ENCODE peak calls at places on chromosome 16, in eight cellular contexts. A is brain microvascular endothelial cell, V is cardiac fibroblast, U is body of pancreas, B is tibial nerve, P is astrocyte of the spinal cord, H is right atrium auricular region, R is fibroblast of pulmonary artery. M is an unnamed sample.

GRCh38 chr16:21104124-21104860 is 46.4 kb downstream of the DNAH3 start:
- DNase-seq in A (peak; percentile 76), U (no peak), B (no peak), P (peak; percentile 88), R (peak; percentile 65), V (peak; percentile 49), H (peak; percentile 48), M (peak; percentile 26)

GRCh38 chr16:86211800-86212199 is 298.5 kb upstream of the FOXF1 start:
- DNase-seq in H (no peak), R (no peak), A (no peak), V (no peak), U (no peak), P (no peak), B (no peak), M (no peak)

GRCh38 chr16:8182761-8183160 is 407.6 kb downstream of the TMEM114 start:
- DNase-seq in V (no peak), H (no peak), P (no peak), R (no peak), A (no peak), U (no peak), B (no peak), M (no peak)

GRCh38 chr16:69520800-69521602 is 44.8 kb upstream of the NFAT5 start:
- DNase-seq in A (no peak), P (no peak), U (no peak), H (no peak), B (no peak), R (peak; percentile 20), V (peak; percentile 18), M (no peak)

GRCh38 chr16:10578474-10579316 is 1.7 kb downstream of the EMP2 start:
- DNase-seq in R (no peak), V (no peak), B (no peak), U (peak; percentile 23), H (no peak), A (no peak), P (no peak), M (no peak)

GRCh38 chr16:82050909-82051357 is 15.9 kb downstream of the HSD17B2 start:
- DNase-seq in U (no peak), V (no peak), P (no peak), H (no peak), A (no peak), R (no peak), B (no peak), M (no peak)

GRCh38 chr16:69691980-69692911 is 34.1 kb downstream of the NQO1 start:
- DNase-seq in R (peak; percentile 29), P (peak; percentile 22), V (peak; percentile 23), B (no peak), U (no peak), A (peak; percentile 25), H (no peak), M (peak; percentile 59)

GRCh38 chr16:25135239-25135878 is 23.8 kb downstream of the LCMT1 start:
- DNase-seq in A (peak; percentile 65), P (peak; percentile 57), R (peak; percentile 40), U (no peak), V (peak; percentile 26), H (no peak), B (no peak), M (peak; percentile 63)

GRCh38 chr16:66569827-66570405 is 3.7 kb downstream of the CMTM1 start:
- DNase-seq in P (peak; percentile 62), A (peak; percentile 49), V (peak; percentile 69), B (no peak), H (no peak), R (peak; percentile 80), U (no peak), M (peak; percentile 72)

GRCh38 chr16:10362077-10362863 is 23.6 kb upstream of the ATF7IP2 start:
- DNase-seq in V (no peak), P (no peak), R (no peak), A (no peak), H (no peak), U (no peak), B (no peak), M (no peak)

GRCh38 chr16:1765826-1766225 is 5.5 kb downstream of the NME3 start:
- DNase-seq in A (no peak), B (no peak), H (no peak), P (no peak), U (no peak), R (no peak), V (no peak), M (no peak)

GRCh38 chr16:27598226-27598625 is 48.3 kb downstream of the KATNIP start:
- DNase-seq in A (no peak), U (no peak), R (no peak), P (no peak), V (no peak), H (no peak), B (no peak), M (no peak)
- TF ChIP-seq CTCF in A (no peak), U (no peak), R (no peak), P (no peak), V (no peak), H (no peak), B (no peak), M (no peak)

GRCh38 chr16:51971184-51971583 is 575.8 kb downstream of the TOX3 start:
- DNase-seq in R (peak; percentile 29), A (peak; percentile 45), H (no peak), V (peak; percentile 5), P (peak; percentile 5), U (no peak), B (no peak), M (peak; percentile 17)
- TF ChIP-seq CTCF in R (peak; percentile 42), A (peak; percentile 69), H (no peak), V (peak; percentile 48), P (peak; percentile 41), U (peak; percentile 28), B (no peak), M (peak; percentile 35)

DNA sequence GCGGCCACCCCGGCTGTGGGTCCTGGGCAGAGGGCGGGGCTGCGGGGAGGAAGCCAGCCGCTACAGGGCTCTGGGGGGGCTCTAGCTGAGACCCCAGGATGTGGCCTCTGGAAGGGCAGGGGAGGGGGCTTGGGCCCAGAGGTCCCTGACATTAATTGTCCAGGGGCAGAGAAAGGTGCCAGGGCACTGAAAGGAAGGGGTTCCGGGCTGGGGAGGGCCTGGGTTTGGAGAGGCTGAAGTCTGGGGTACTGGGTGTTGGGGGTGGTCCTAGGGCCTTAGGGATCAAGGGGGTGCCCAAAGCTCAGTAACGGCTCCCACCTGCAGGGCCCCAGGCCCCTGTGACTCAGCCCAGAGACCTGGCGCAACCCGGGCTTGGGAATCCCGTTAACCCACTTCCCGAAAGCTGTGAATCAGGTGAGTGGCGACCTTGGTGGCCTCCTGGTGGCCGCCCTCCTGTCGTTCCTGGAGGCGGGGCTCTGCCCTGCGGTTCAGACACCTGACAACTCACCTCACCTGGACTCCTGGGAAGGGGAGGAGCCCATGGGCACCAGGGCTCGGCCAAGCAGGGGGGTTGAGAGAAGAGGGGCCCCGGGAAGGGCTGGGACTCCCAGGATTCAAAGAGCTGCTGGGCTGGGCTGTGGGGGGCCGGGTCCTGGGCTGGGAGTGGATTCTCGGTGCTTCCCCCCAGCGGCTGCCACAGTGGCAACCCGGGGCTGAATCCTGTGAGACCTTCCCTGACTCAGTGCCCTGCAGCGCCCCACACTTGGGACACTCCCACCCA is 465 bp upstream of the PRSS22 start:
- DNase-seq in B (no peak), U (peak; percentile 94), A (no peak), V (no peak), H (no peak), R (no peak), P (no peak), M (no peak)
- TF ChIP-seq CTCF in B (no peak), U (peak; percentile 70), A (no peak), V (no peak), H (no peak), R (no peak), P (no peak), M (no peak)

DNA sequence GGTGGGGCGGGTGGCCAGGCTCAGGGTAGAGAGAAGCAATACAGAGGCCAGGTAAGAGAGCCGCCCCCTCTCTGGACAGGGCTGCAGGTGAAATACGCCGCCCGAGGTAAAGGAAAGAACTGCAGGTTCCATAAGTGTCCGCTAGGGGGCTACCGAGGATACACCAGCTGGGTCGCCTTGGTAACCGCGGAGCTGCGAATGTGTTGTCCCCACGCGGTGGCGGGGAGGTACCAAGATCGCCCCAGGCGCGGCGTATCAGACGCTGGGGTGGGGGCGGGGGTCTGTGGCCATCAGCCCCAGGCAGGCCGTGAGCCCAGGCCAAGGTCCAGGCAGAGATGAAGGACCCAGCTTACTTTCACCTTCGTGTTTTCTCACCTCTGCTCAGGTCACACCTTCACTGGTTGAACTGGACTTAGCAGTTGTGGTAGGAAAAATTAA is 18.4 kb upstream of the ZFP90 start:
- DNase-seq in A (peak; percentile 83), B (peak; percentile 76), V (peak; percentile 80), U (peak; percentile 92), H (peak; percentile 87), P (peak; percentile 66), R (peak; percentile 79), M (peak; percentile 73)
- TF ChIP-seq CTCF in A (peak; percentile 99), B (peak; percentile 97), V (peak; percentile 100), U (peak; percentile 100), H (peak; percentile 95), P (peak; percentile 99), R (peak; percentile 99), M (peak; percentile 97)

GRCh38 chr16:27699540-27699939 is 149.6 kb downstream of the KATNIP start:
- DNase-seq in V (no peak), A (no peak), H (no peak), U (no peak), B (no peak), R (no peak), P (no peak), M (no peak)

GRCh38 chr16:27695161-27695560 is 145.2 kb downstream of the KATNIP start:
- DNase-seq in A (no peak), R (no peak), B (no peak), H (no peak), V (no peak), U (no peak), P (no peak), M (no peak)

GRCh38 chr16:27698746-27699145 is 148.8 kb downstream of the KATNIP start:
- DNase-seq in B (no peak), A (no peak), P (no peak), H (no peak), V (no peak), U (no peak), R (no peak), M (no peak)

GRCh38 chr16:27700596-27700995 is 150.7 kb downstream of the KATNIP start:
- DNase-seq in V (no peak), P (no peak), H (no peak), A (no peak), U (no peak), B (no peak), R (no peak), M (no peak)

DNA sequence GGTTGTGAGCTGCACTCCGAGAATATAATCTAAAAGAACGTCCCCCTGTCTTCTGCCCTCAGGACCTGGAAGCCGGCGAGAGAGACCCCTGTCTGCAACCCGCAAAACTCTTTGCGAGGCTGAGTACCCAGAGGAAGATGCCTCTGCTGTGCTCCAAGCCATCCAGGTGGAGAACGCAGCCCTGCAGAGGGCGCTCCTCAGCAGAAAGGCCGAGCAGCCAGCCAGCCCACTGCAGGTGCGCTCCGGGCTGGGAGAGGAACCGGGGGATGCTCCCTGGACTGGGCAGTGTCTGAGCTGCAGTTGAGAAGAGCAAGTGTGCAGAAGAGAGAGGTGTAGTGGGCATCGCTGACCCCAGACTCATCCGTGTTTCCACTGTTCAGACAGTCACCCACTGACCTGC is 148.3 kb downstream of the KATNIP start:
- DNase-seq in P (no peak), H (no peak), B (no peak), U (no peak), V (no peak), R (no peak), A (no peak), M (no peak)
- TF ChIP-seq CTCF in P (peak; percentile 58), H (no peak), B (no peak), U (no peak), V (peak; percentile 34), R (peak; percentile 40), A (peak; percentile 71), M (no peak)

M was measured in fibroblast of mammary gland.